ENCODE peak calls at places on chromosomes 1 and 21, in four cellular contexts. N is GM23248, C is left ventricle myocardium superior, S is AG09319. M is an unnamed sample.
A peak's percentile ranks its signal among the peaks of the same experiment; 100 is the strongest.

GRCh38 chr1:100862591-100862990 is 32.1 kb downstream of the EXTL2 start:
- DNase-seq in C (no peak), S (no peak), N (peak; percentile 83), M (no peak)

GRCh38 chr21:45236481-45236880 is 51.2 kb downstream of the POFUT2 start:
- DNase-seq in N (no peak), S (no peak), C (no peak), M (no peak)

GRCh38 chr1:155195201-155196102 is 12.2 kb downstream of the THBS3 start:
- DNase-seq in N (peak; percentile 57), S (no peak), C (no peak), M (no peak)

GRCh38 chr1:38964140-38964548 is 22.5 kb upstream of the RHBDL2 start:
- DNase-seq in S (no peak), N (no peak), C (no peak), M (no peak)

GRCh38 chr1:209609403-209610377 is 26.2 kb downstream of the CAMK1G start:
- DNase-seq in C (no peak), S (no peak), N (peak; percentile 19), M (peak; percentile 57)

GRCh38 chr1:193306430-193306829 is 120.0 kb upstream of the B3GALT2 start:
- DNase-seq in C (no peak), N (no peak), S (no peak), M (no peak)

GRCh38 chr1:63321061-63321787 is 1.1 kb upstream of the FOXD3 start:
- DNase-seq in N (no peak), C (no peak), S (no peak), M (no peak)

GRCh38 chr1:218390625-218391024 is 45.5 kb downstream of the TGFB2 start:
- DNase-seq in S (no peak), N (no peak), C (no peak), M (no peak)

GRCh38 chr1:158998781-158999161 is 10.9 kb upstream of the IFI16 start:
- DNase-seq in S (no peak), C (peak; percentile 71), N (peak; percentile 78), M (peak; percentile 30)

GRCh38 chr1:5915587-5916571 is 76.3 kb downstream of the NPHP4 start:
- DNase-seq in S (peak; percentile 10), N (peak; percentile 69), C (no peak), M (peak; percentile 17)

GRCh38 chr1:43559714-43560113 is 29.0 kb downstream of the PTPRF start:
- DNase-seq in N (no peak), C (no peak), S (no peak), M (no peak)

GRCh38 chr1:41419584-41420295 is 58.5 kb downstream of the FOXO6 start:
- DNase-seq in C (no peak), S (no peak), N (no peak), M (no peak)

GRCh38 chr1:203089651-203090045 is 3.8 kb upstream of the MYOG start:
- DNase-seq in S (no peak), C (no peak), N (no peak), M (no peak)

GRCh38 chr1:25795955-25796806 is 3.8 kb upstream of the SELENON start:
- DNase-seq in C (no peak), N (no peak), S (no peak), M (no peak)

GRCh38 chr1:241641748-241642592 is 1.8 kb upstream of the CHML start:
- DNase-seq in N (peak; percentile 48), S (no peak), C (no peak), M (peak; percentile 31)

GRCh38 chr1:228883535-228883934 is 148.3 kb downstream of the RHOU start:
- DNase-seq in N (no peak), S (no peak), C (no peak), M (no peak)

GRCh38 chr1:214208525-214208924 is 72.4 kb upstream of the SMYD2 start:
- DNase-seq in N (no peak), S (no peak), C (no peak), M (no peak)

GRCh38 chr1:171083222-171083621 is 7.5 kb upstream of the FMO3 start:
- DNase-seq in S (no peak), C (no peak), N (no peak), M (no peak)

GRCh38 chr1:157540852-157541251 is 11.5 kb downstream of the FCRL5 start:
- DNase-seq in S (no peak), N (peak; percentile 26), C (no peak), M (peak; percentile 20)

GRCh38 chr1:192521734-192522133 is 53.8 kb upstream of the RGS1 start:
- DNase-seq in C (no peak), S (no peak), N (no peak), M (no peak)

GRCh38 chr1:230708631-230709580 is 5.0 kb downstream of the AGT start:
- DNase-seq in S (no peak), C (no peak), N (peak; percentile 45), M (no peak)